ENCODE peak calls at places on chromosome 14, in six cellular contexts. One of them, this sample, is unnamed.

GRCh38 chr14:69808919-69809808 is 12.1 kb upstream of the SLC10A1 start:
- DNase-seq in NCI-H1092 treated with DMSO at 0.1 percent for 48 hours: no peak
- DNase-seq in fibroblast of mammary gland: no peak
- DNase-seq in upper lobe of right lung: no peak
- DNase-seq in fibroblast of the conjunctiva: no peak
- DNase-seq in stimulated activated CD8-positive, alpha-beta memory T cell treated with anti-CD3 and anti-CD28 coated beads, Interleukin-2, amount 100 ng/mL, for 1 hour: no peak
- DNase-seq in this sample: no peak

GRCh38 chr14:33488547-33488946 is 462.3 kb downstream of the EGLN3 start:
- DNase-seq in NCI-H1092 treated with DMSO at 0.1 percent for 48 hours: no peak
- DNase-seq in fibroblast of mammary gland: no peak
- DNase-seq in upper lobe of right lung: no peak
- DNase-seq in fibroblast of the conjunctiva: no peak
- DNase-seq in stimulated activated CD8-positive, alpha-beta memory T cell treated with anti-CD3 and anti-CD28 coated beads, Interleukin-2, amount 100 ng/mL, for 1 hour: no peak
- DNase-seq in this sample: no peak

GRCh38 chr14:99573000-99573330 is 31.0 kb downstream of the CCDC85C start:
- DNase-seq in NCI-H1092 treated with DMSO at 0.1 percent for 48 hours: peak; percentile 44
- DNase-seq in fibroblast of mammary gland: no peak
- DNase-seq in upper lobe of right lung: no peak
- DNase-seq in fibroblast of the conjunctiva: no peak
- DNase-seq in stimulated activated CD8-positive, alpha-beta memory T cell treated with anti-CD3 and anti-CD28 coated beads, Interleukin-2, amount 100 ng/mL, for 1 hour: no peak
- DNase-seq in this sample: peak; percentile 26

GRCh38 chr14:50936882-50937281 is 7.4 kb downstream of the PYGL start:
- DNase-seq in NCI-H1092 treated with DMSO at 0.1 percent for 48 hours: no peak
- DNase-seq in fibroblast of mammary gland: no peak
- DNase-seq in upper lobe of right lung: no peak
- DNase-seq in fibroblast of the conjunctiva: no peak
- DNase-seq in stimulated activated CD8-positive, alpha-beta memory T cell treated with anti-CD3 and anti-CD28 coated beads, Interleukin-2, amount 100 ng/mL, for 1 hour: no peak
- DNase-seq in this sample: no peak

GRCh38 chr14:57526942-57527341 is 33.3 kb upstream of the CCDC198 start:
- DNase-seq in NCI-H1092 treated with DMSO at 0.1 percent for 48 hours: no peak
- DNase-seq in fibroblast of mammary gland: no peak
- DNase-seq in upper lobe of right lung: no peak
- DNase-seq in fibroblast of the conjunctiva: no peak
- DNase-seq in stimulated activated CD8-positive, alpha-beta memory T cell treated with anti-CD3 and anti-CD28 coated beads, Interleukin-2, amount 100 ng/mL, for 1 hour: no peak
- DNase-seq in this sample: no peak

GRCh38 chr14:21039585-21040369 is 2.4 kb upstream of the RNASE7 start:
- DNase-seq in NCI-H1092 treated with DMSO at 0.1 percent for 48 hours: peak; percentile 54
- DNase-seq in fibroblast of mammary gland: peak; percentile 73
- DNase-seq in upper lobe of right lung: no peak
- DNase-seq in fibroblast of the conjunctiva: peak; percentile 49
- DNase-seq in stimulated activated CD8-positive, alpha-beta memory T cell treated with anti-CD3 and anti-CD28 coated beads, Interleukin-2, amount 100 ng/mL, for 1 hour: no peak
- DNase-seq in this sample: peak; percentile 87

GRCh38 chr14:92944976-92945375 is 22.0 kb downstream of the CHGA start:
- DNase-seq in NCI-H1092 treated with DMSO at 0.1 percent for 48 hours: no peak
- DNase-seq in fibroblast of mammary gland: no peak
- DNase-seq in upper lobe of right lung: no peak
- DNase-seq in fibroblast of the conjunctiva: no peak
- DNase-seq in stimulated activated CD8-positive, alpha-beta memory T cell treated with anti-CD3 and anti-CD28 coated beads, Interleukin-2, amount 100 ng/mL, for 1 hour: no peak
- DNase-seq in this sample: peak; percentile 86

GRCh38 chr14:45181329-45181728 is 45.6 kb downstream of the FANCM start:
- DNase-seq in NCI-H1092 treated with DMSO at 0.1 percent for 48 hours: no peak
- DNase-seq in fibroblast of mammary gland: no peak
- DNase-seq in upper lobe of right lung: no peak
- DNase-seq in fibroblast of the conjunctiva: no peak
- DNase-seq in stimulated activated CD8-positive, alpha-beta memory T cell treated with anti-CD3 and anti-CD28 coated beads, Interleukin-2, amount 100 ng/mL, for 1 hour: no peak
- DNase-seq in this sample: no peak

GRCh38 chr14:59204305-59204704 is 15.8 kb downstream of the DAAM1 start:
- DNase-seq in NCI-H1092 treated with DMSO at 0.1 percent for 48 hours: no peak
- DNase-seq in fibroblast of mammary gland: no peak
- DNase-seq in upper lobe of right lung: no peak
- DNase-seq in fibroblast of the conjunctiva: no peak
- DNase-seq in stimulated activated CD8-positive, alpha-beta memory T cell treated with anti-CD3 and anti-CD28 coated beads, Interleukin-2, amount 100 ng/mL, for 1 hour: no peak
- DNase-seq in this sample: no peak

GRCh38 chr14:86038401-86038985 is 508.5 kb downstream of the FLRT2 start:
- DNase-seq in NCI-H1092 treated with DMSO at 0.1 percent for 48 hours: peak; percentile 41
- DNase-seq in fibroblast of mammary gland: peak; percentile 65
- DNase-seq in upper lobe of right lung: peak; percentile 65
- DNase-seq in fibroblast of the conjunctiva: peak; percentile 63
- DNase-seq in stimulated activated CD8-positive, alpha-beta memory T cell treated with anti-CD3 and anti-CD28 coated beads, Interleukin-2, amount 100 ng/mL, for 1 hour: no peak
- DNase-seq in this sample: peak; percentile 18

GRCh38 chr14:85333313-85333712 is 196.6 kb upstream of the FLRT2 start:
- DNase-seq in NCI-H1092 treated with DMSO at 0.1 percent for 48 hours: no peak
- DNase-seq in fibroblast of mammary gland: peak; percentile 76
- DNase-seq in upper lobe of right lung: no peak
- DNase-seq in fibroblast of the conjunctiva: no peak
- DNase-seq in stimulated activated CD8-positive, alpha-beta memory T cell treated with anti-CD3 and anti-CD28 coated beads, Interleukin-2, amount 100 ng/mL, for 1 hour: no peak
- DNase-seq in this sample: no peak

GRCh38 chr14:33634631-33635030 is 316.2 kb downstream of the EGLN3 start:
- DNase-seq in NCI-H1092 treated with DMSO at 0.1 percent for 48 hours: no peak
- DNase-seq in fibroblast of mammary gland: peak; percentile 30
- DNase-seq in upper lobe of right lung: no peak
- DNase-seq in fibroblast of the conjunctiva: no peak
- DNase-seq in stimulated activated CD8-positive, alpha-beta memory T cell treated with anti-CD3 and anti-CD28 coated beads, Interleukin-2, amount 100 ng/mL, for 1 hour: no peak
- DNase-seq in this sample: no peak

GRCh38 chr14:102295301-102295700 is 9.7 kb downstream of the MOK start:
- DNase-seq in NCI-H1092 treated with DMSO at 0.1 percent for 48 hours: no peak
- DNase-seq in fibroblast of mammary gland: peak; percentile 64
- DNase-seq in upper lobe of right lung: no peak
- DNase-seq in fibroblast of the conjunctiva: no peak
- DNase-seq in stimulated activated CD8-positive, alpha-beta memory T cell treated with anti-CD3 and anti-CD28 coated beads, Interleukin-2, amount 100 ng/mL, for 1 hour: no peak
- DNase-seq in this sample: no peak

GRCh38 chr14:105204206-105204930 is 23.3 kb upstream of the NUDT14 start:
- DNase-seq in NCI-H1092 treated with DMSO at 0.1 percent for 48 hours: no peak
- DNase-seq in fibroblast of mammary gland: peak; percentile 33
- DNase-seq in upper lobe of right lung: peak; percentile 90
- DNase-seq in fibroblast of the conjunctiva: peak; percentile 5
- DNase-seq in stimulated activated CD8-positive, alpha-beta memory T cell treated with anti-CD3 and anti-CD28 coated beads, Interleukin-2, amount 100 ng/mL, for 1 hour: no peak
- DNase-seq in this sample: no peak

GRCh38 chr14:91866061-91866460 is 1.3 kb downstream of the TC2N start:
- DNase-seq in NCI-H1092 treated with DMSO at 0.1 percent for 48 hours: no peak
- DNase-seq in fibroblast of mammary gland: no peak
- DNase-seq in upper lobe of right lung: no peak
- DNase-seq in fibroblast of the conjunctiva: no peak
- DNase-seq in stimulated activated CD8-positive, alpha-beta memory T cell treated with anti-CD3 and anti-CD28 coated beads, Interleukin-2, amount 100 ng/mL, for 1 hour: no peak
- DNase-seq in this sample: no peak

GRCh38 chr14:82725188-82725587 is 1191.5 kb upstream of the SEL1L start:
- DNase-seq in NCI-H1092 treated with DMSO at 0.1 percent for 48 hours: no peak
- DNase-seq in fibroblast of mammary gland: peak; percentile 70
- DNase-seq in upper lobe of right lung: no peak
- DNase-seq in fibroblast of the conjunctiva: no peak
- DNase-seq in stimulated activated CD8-positive, alpha-beta memory T cell treated with anti-CD3 and anti-CD28 coated beads, Interleukin-2, amount 100 ng/mL, for 1 hour: no peak
- DNase-seq in this sample: no peak

GRCh38 chr14:73634333-73634833 is 10.4 kb upstream of the DNAL1 start:
- DNase-seq in NCI-H1092 treated with DMSO at 0.1 percent for 48 hours: peak; percentile 76
- DNase-seq in fibroblast of mammary gland: peak; percentile 16
- DNase-seq in upper lobe of right lung: no peak
- DNase-seq in fibroblast of the conjunctiva: no peak
- DNase-seq in stimulated activated CD8-positive, alpha-beta memory T cell treated with anti-CD3 and anti-CD28 coated beads, Interleukin-2, amount 100 ng/mL, for 1 hour: no peak
- DNase-seq in this sample: no peak

GRCh38 chr14:71638523-71639196 is 293.6 kb upstream of the RGS6 start:
- DNase-seq in NCI-H1092 treated with DMSO at 0.1 percent for 48 hours: no peak
- DNase-seq in fibroblast of mammary gland: no peak
- DNase-seq in upper lobe of right lung: no peak
- DNase-seq in fibroblast of the conjunctiva: no peak
- DNase-seq in stimulated activated CD8-positive, alpha-beta memory T cell treated with anti-CD3 and anti-CD28 coated beads, Interleukin-2, amount 100 ng/mL, for 1 hour: no peak
- DNase-seq in this sample: no peak

GRCh38 chr14:97379091-97379531 is 581.9 kb downstream of the VRK1 start:
- DNase-seq in NCI-H1092 treated with DMSO at 0.1 percent for 48 hours: no peak
- DNase-seq in fibroblast of mammary gland: no peak
- DNase-seq in upper lobe of right lung: no peak
- DNase-seq in fibroblast of the conjunctiva: no peak
- DNase-seq in stimulated activated CD8-positive, alpha-beta memory T cell treated with anti-CD3 and anti-CD28 coated beads, Interleukin-2, amount 100 ng/mL, for 1 hour: no peak
- DNase-seq in this sample: no peak

GRCh38 chr14:54617467-54617866 is 50.5 kb downstream of the SAMD4A start:
- DNase-seq in NCI-H1092 treated with DMSO at 0.1 percent for 48 hours: no peak
- DNase-seq in fibroblast of mammary gland: peak; percentile 61
- DNase-seq in upper lobe of right lung: no peak
- DNase-seq in fibroblast of the conjunctiva: no peak
- DNase-seq in stimulated activated CD8-positive, alpha-beta memory T cell treated with anti-CD3 and anti-CD28 coated beads, Interleukin-2, amount 100 ng/mL, for 1 hour: no peak
- DNase-seq in this sample: no peak

GRCh38 chr14:85439696-85440328 is 90.1 kb upstream of the FLRT2 start:
- DNase-seq in NCI-H1092 treated with DMSO at 0.1 percent for 48 hours: no peak
- DNase-seq in fibroblast of mammary gland: no peak
- DNase-seq in upper lobe of right lung: no peak
- DNase-seq in fibroblast of the conjunctiva: no peak
- DNase-seq in stimulated activated CD8-positive, alpha-beta memory T cell treated with anti-CD3 and anti-CD28 coated beads, Interleukin-2, amount 100 ng/mL, for 1 hour: no peak
- DNase-seq in this sample: no peak

GRCh38 chr14:23131482-23131881 is 12.4 kb upstream of the CEBPE start:
- DNase-seq in NCI-H1092 treated with DMSO at 0.1 percent for 48 hours: no peak
- DNase-seq in fibroblast of mammary gland: no peak
- DNase-seq in upper lobe of right lung: no peak
- DNase-seq in fibroblast of the conjunctiva: no peak
- DNase-seq in stimulated activated CD8-positive, alpha-beta memory T cell treated with anti-CD3 and anti-CD28 coated beads, Interleukin-2, amount 100 ng/mL, for 1 hour: no peak
- DNase-seq in this sample: no peak

GRCh38 chr14:68146812-68147211 is 327.2 kb downstream of the RAD51B start:
- DNase-seq in NCI-H1092 treated with DMSO at 0.1 percent for 48 hours: no peak
- DNase-seq in fibroblast of mammary gland: peak; percentile 97
- DNase-seq in upper lobe of right lung: no peak
- DNase-seq in fibroblast of the conjunctiva: peak; percentile 95
- DNase-seq in stimulated activated CD8-positive, alpha-beta memory T cell treated with anti-CD3 and anti-CD28 coated beads, Interleukin-2, amount 100 ng/mL, for 1 hour: no peak
- DNase-seq in this sample: no peak

GRCh38 chr14:56119221-56119967 is 1.2 kb downstream of the PELI2 start:
- DNase-seq in NCI-H1092 treated with DMSO at 0.1 percent for 48 hours: peak; percentile 66
- DNase-seq in fibroblast of mammary gland: peak; percentile 25
- DNase-seq in upper lobe of right lung: peak; percentile 81
- DNase-seq in fibroblast of the conjunctiva: no peak
- DNase-seq in stimulated activated CD8-positive, alpha-beta memory T cell treated with anti-CD3 and anti-CD28 coated beads, Interleukin-2, amount 100 ng/mL, for 1 hour: peak; percentile 6
- DNase-seq in this sample: no peak

GRCh38 chr14:26926585-26926984 is 328.8 kb upstream of the NOVA1 start:
- DNase-seq in NCI-H1092 treated with DMSO at 0.1 percent for 48 hours: no peak
- DNase-seq in fibroblast of mammary gland: no peak
- DNase-seq in upper lobe of right lung: no peak
- DNase-seq in fibroblast of the conjunctiva: no peak
- DNase-seq in stimulated activated CD8-positive, alpha-beta memory T cell treated with anti-CD3 and anti-CD28 coated beads, Interleukin-2, amount 100 ng/mL, for 1 hour: no peak
- DNase-seq in this sample: no peak

This sample was measured in SHP77.